ENCODE peak calls at places on chromosomes 2 and 18, in four cellular contexts. D is brain microvascular endothelial cell, P is glomerular endothelial cell, W is iPS-NIHi11. M is an unnamed sample.
A peak's percentile ranks its signal among the peaks of the same experiment; 100 is the strongest.

GRCh38 chr2:70995227-70995729 is 605 bp upstream of the TEX261 start:
- DNase-seq in D (no peak), P (no peak), W (peak; percentile 55), M (peak; percentile 45)

GRCh38 chr2:23381084-23381483 is 3.9 kb upstream of the KLHL29 start:
- DNase-seq in D (peak; percentile 87), P (peak; percentile 85), W (no peak), M (no peak)

GRCh38 chr18:69954719-69955118 is 7.0 kb upstream of the CD226 start:
- DNase-seq in D (no peak), P (no peak), W (no peak), M (no peak)

GRCh38 chr18:3281456-3282400 is 19.8 kb downstream of the MYL12B start:
- DNase-seq in D (no peak), P (peak; percentile 89), W (peak; percentile 36), M (no peak)

GRCh38 chr2:228224410-228224809 is 42.9 kb upstream of the SPHKAP start:
- DNase-seq in D (no peak), P (no peak), W (no peak), M (no peak)

GRCh38 chr2:151071382-151071781 is 190.3 kb downstream of the RBM43 start:
- DNase-seq in D (peak; percentile 40), P (no peak), W (peak; percentile 22), M (no peak)

GRCh38 chr2:202064881-202065230 is 8.2 kb upstream of the KIAA2012 start:
- DNase-seq in D (no peak), P (no peak), W (no peak), M (no peak)

GRCh38 chr2:61044596-61044995 is 21.1 kb upstream of the SANBR start:
- DNase-seq in D (no peak), P (no peak), W (no peak), M (no peak)

GRCh38 chr2:11097038-11097720 is 58.1 kb upstream of the SLC66A3 start:
- DNase-seq in D (peak; percentile 25), P (no peak), W (no peak), M (no peak)

GRCh38 chr2:20196053-20196880 is 28.7 kb downstream of the SDC1 start:
- DNase-seq in D (no peak), P (no peak), W (no peak), M (no peak)

M was measured in activated effector memory CD4-positive, alpha-beta T cell treated with Interleukin-2 at 50 U/mL for 16 hours.